ENCODE peak calls at places on chromosomes 16 and 17, in nine cellular contexts. N is lower leg skin; Q is SW 1271; I is AG08395; B is smooth muscle cell of the brain vasculature; V is effector CD4-positive, alpha-beta T cell; K is IMR-90; H is NCI-H446; E is uterus. A is an unnamed sample.

GRCh38 chr17:32283745-32284207 is 18.1 kb downstream of the RHBDL3 start:
- DNase-seq in N (no peak), Q (no peak), I (peak), B (no peak), V (no peak), K (peak), H (no peak), E (no peak), A (no peak)

GRCh38 chr17:66777689-66778225 is 57.2 kb upstream of the CACNG5 start:
- DNase-seq in N (no peak), Q (no peak), I (no peak), B (no peak), V (no peak), K (peak), H (no peak), E (no peak), A (no peak)

GRCh38 chr17:66466933-66467367 is 164.5 kb downstream of the PRKCA start:
- DNase-seq in N (no peak), Q (peak), I (peak), B (peak), V (no peak), K (peak), H (no peak), E (peak), A (peak)

GRCh38 chr17:1746975-1747543 is 4.4 kb downstream of the SERPINF2 start:
- DNase-seq in N (peak), Q (no peak), I (no peak), B (no peak), V (no peak), K (no peak), H (no peak), E (peak), A (no peak)

GRCh38 chr17:51299859-51300258 is 39.5 kb downstream of the UTP18 start:
- DNase-seq in N (no peak), Q (no peak), I (no peak), B (no peak), V (no peak), K (no peak), H (no peak), E (no peak), A (no peak)

GRCh38 chr16:85911531-85911930 is 12.6 kb downstream of the IRF8 start:
- DNase-seq in N (no peak), Q (no peak), I (no peak), B (no peak), V (no peak), K (no peak), H (no peak), E (no peak), A (no peak)

GRCh38 chr17:74008196-74008595 is 195.3 kb upstream of the RPL38 start:
- DNase-seq in N (no peak), Q (no peak), I (peak), B (no peak), V (no peak), K (no peak), H (no peak), E (no peak), A (no peak)

GRCh38 chr17:47789611-47790520 is 31.7 kb downstream of the OSBPL7 start:
- DNase-seq in N (no peak), Q (peak), I (peak), B (no peak), V (no peak), K (peak), H (no peak), E (no peak), A (no peak)

A was measured in GM04504.